ENCODE peak calls at places on chromosomes 12 and 14, in four cellular contexts. R is caudate nucleus, A is neural crest cell, D is NCI-H460. V is an unnamed sample.

GRCh38 chr14:23316300-23316699 is 5.0 kb upstream of the PABPN1 start:
- DNase-seq in R (no peak), A (no peak), D (no peak), V (no peak)

GRCh38 chr12:12501121-12501520 is 61.5 kb downstream of the DUSP16 start:
- DNase-seq in R (no peak), A (no peak), D (no peak), V (no peak)

GRCh38 chr14:32565256-32565655 is 236.2 kb downstream of the AKAP6 start:
- DNase-seq in R (no peak), A (no peak), D (no peak), V (no peak)

GRCh38 chr12:105013892-105014291 is 27.8 kb downstream of the NOPCHAP1 start:
- DNase-seq in R (no peak), A (no peak), D (no peak), V (no peak)

GRCh38 chr12:90111646-90112565 is 403.3 kb upstream of the ATP2B1 start:
- DNase-seq in R (no peak), A (no peak), D (no peak), V (peak; percentile 72)

GRCh38 chr12:88579572-88579940 is 715 bp downstream of the KITLG start:
- DNase-seq in R (no peak), A (peak; percentile 26), D (no peak), V (peak; percentile 33)

GRCh38 chr12:48069253-48069652 is 36.6 kb downstream of the SENP1 start:
- DNase-seq in R (no peak), A (no peak), D (no peak), V (no peak)

GRCh38 chr14:92922883-92923743 is at the start of gene CHGA:
- DNase-seq in R (no peak), A (peak; percentile 83), D (peak; percentile 58), V (no peak)

GRCh38 chr12:15677696-15678095 is 111.5 kb downstream of the EPS8 start:
- DNase-seq in R (no peak), A (no peak), D (no peak), V (no peak)

GRCh38 chr12:49296836-49297694 is 2.1 kb downstream of the PRPH start:
- DNase-seq in R (no peak), A (no peak), D (peak; percentile 65), V (no peak)

GRCh38 chr14:92903359-92903758 is 19.6 kb upstream of the CHGA start:
- DNase-seq in R (no peak), A (no peak), D (no peak), V (no peak)

GRCh38 chr12:42770261-42770660 is 180.7 kb upstream of the PRICKLE1 start:
- DNase-seq in R (no peak), A (no peak), D (no peak), V (no peak)

GRCh38 chr12:52903285-52903854 is 1.5 kb downstream of the KRT8 start:
- DNase-seq in R (peak; percentile 12), A (peak; percentile 80), D (peak; percentile 69), V (peak; percentile 0)

GRCh38 chr12:48092606-48093005 is 13.3 kb downstream of the SENP1 start:
- DNase-seq in R (no peak), A (no peak), D (no peak), V (no peak)

GRCh38 chr14:35140718-35141581 is 18.6 kb downstream of the PRORP start:
- DNase-seq in R (no peak), A (no peak), D (peak; percentile 32), V (no peak)

GRCh38 chr12:17077594-17077993 is 471.6 kb upstream of the LMO3 start:
- DNase-seq in R (no peak), A (no peak), D (no peak), V (no peak)

GRCh38 chr14:90645842-90646443 is 170.3 kb downstream of the TTC7B start:
- DNase-seq in R (no peak), A (no peak), D (no peak), V (no peak)

GRCh38 chr12:2397356-2398045 is 344.7 kb downstream of the CACNA1C start:
- DNase-seq in R (no peak), A (no peak), D (no peak), V (no peak)

GRCh38 chr12:6772331-6772695 is at the start of gene LAG3:
- DNase-seq in R (no peak), A (no peak), D (no peak), V (no peak)

GRCh38 chr14:72545411-72546311 is 348.2 kb downstream of the DPF3 start:
- DNase-seq in R (no peak), A (no peak), D (no peak), V (peak; percentile 9)

GRCh38 chr14:63737582-63738006 is 9.7 kb upstream of the SGPP1 start:
- DNase-seq in R (no peak), A (no peak), D (no peak), V (no peak)